ENCODE peak calls at places on chromosomes 16 and 17, in four cellular contexts. G, S, N and Z are unnamed samples.

GRCh38 chr16:72332926-72333325 is 161.0 kb upstream of the PMFBP1 start:
- DNase-seq in S (no peak), G (no peak), N (no peak), Z (no peak)

GRCh38 chr16:50665128-50665878 is 15.8 kb downstream of the SNX20 start:
- DNase-seq in S (peak; percentile 59), G (peak; percentile 66), N (peak; percentile 84), Z (peak; percentile 83)

GRCh38 chr17:38896373-38896954 is 26.6 kb downstream of the LASP1 start:
- DNase-seq in S (no peak), N (no peak), G (no peak), Z (no peak)

GRCh38 chr17:42276359-42276608 is at the start of gene STAT5B:
- DNase-seq in S (peak; percentile 76), N (peak; percentile 93), G (peak; percentile 70), Z (peak; percentile 84)

GRCh38 chr16:51164167-51164566 is 13.1 kb upstream of the SALL1 start:
- DNase-seq in N (no peak), S (no peak), G (no peak), Z (no peak)

GRCh38 chr16:63005356-63005755 is 969.1 kb upstream of the CDH8 start:
- DNase-seq in N (no peak), S (no peak), G (no peak), Z (no peak)

GRCh38 chr17:76659928-76660614 is 16.5 kb upstream of the ST6GALNAC1 start:
- DNase-seq in G (no peak), N (peak; percentile 30), S (no peak), Z (no peak)

GRCh38 chr16:25628766-25629165 is 63.0 kb upstream of the HS3ST4 start:
- DNase-seq in S (no peak), N (no peak), G (no peak), Z (no peak)

GRCh38 chr17:48457080-48457836 is 27.2 kb upstream of the SKAP1 start:
- DNase-seq in N (peak; percentile 69), S (peak; percentile 6), G (peak; percentile 68), Z (peak; percentile 77)

GRCh38 chr16:10989494-10989893 is 45.1 kb downstream of the CLEC16A start:
- DNase-seq in G (no peak), S (no peak), N (no peak), Z (no peak)

GRCh38 chr16:67645397-67646121 is 615 bp downstream of the CARMIL2 start:
- DNase-seq in N (peak; percentile 13), G (no peak), S (no peak), Z (no peak)

GRCh38 chr16:19210175-19210924 is 42.3 kb downstream of the SYT17 start:
- DNase-seq in S (peak; percentile 15), N (no peak), G (no peak), Z (no peak)

GRCh38 chr17:49132699-49133364 is at the start of gene B4GALNT2:
- DNase-seq in N (peak; percentile 57), G (no peak), S (no peak), Z (peak; percentile 58)

GRCh38 chr16:8945626-8946296 is 17.9 kb downstream of the USP7 start:
- DNase-seq in N (no peak), S (no peak), G (no peak), Z (no peak)

GRCh38 chr16:585351-585750 is 4.5 kb upstream of the RAB40C start:
- DNase-seq in N (peak; percentile 25), G (no peak), S (no peak), Z (no peak)

GRCh38 chr17:77735341-77736206 is 222.9 kb upstream of the TNRC6C start:
- DNase-seq in N (no peak), S (peak; percentile 64), G (no peak), Z (peak; percentile 81)

GRCh38 chr17:79992657-79993389 is 42.8 kb downstream of the TBC1D16 start:
- DNase-seq in G (no peak), N (peak; percentile 39), S (no peak), Z (no peak)

GRCh38 chr16:12553191-12553590 is 250.5 kb downstream of the CPPED1 start:
- DNase-seq in S (no peak), N (no peak), G (no peak), Z (no peak)

GRCh38 chr16:23557779-23558330 is 328 bp downstream of the UBFD1 start:
- DNase-seq in S (no peak), G (no peak), N (peak; percentile 7), Z (no peak)

GRCh38 chr17:65809366-65809765 is 247.9 kb upstream of the AXIN2 start:
- DNase-seq in G (no peak), N (no peak), S (no peak), Z (no peak)

GRCh38 chr17:8290043-8290442 is 1.6 kb downstream of the RANGRF start:
- DNase-seq in S (no peak), N (peak; percentile 61), G (no peak), Z (no peak)

GRCh38 chr17:2414665-2415064 is 13.8 kb upstream of the MNT start:
- DNase-seq in S (no peak), G (no peak), N (no peak), Z (no peak)

GRCh38 chr17:10683853-10684252 is 13.5 kb downstream of the SCO1 start:
- DNase-seq in S (no peak), N (peak; percentile 28), G (no peak), Z (no peak)

GRCh38 chr17:71986886-71987285 is 133.9 kb upstream of the SOX9 start:
- DNase-seq in S (no peak), G (no peak), N (no peak), Z (no peak)

GRCh38 chr17:35931794-35932419 is 1.3 kb upstream of the RDM1 start:
- DNase-seq in S (peak; percentile 15), G (no peak), N (no peak), Z (no peak)

GRCh38 chr17:41519501-41520224 is 973 bp upstream of the KRT15 start:
- DNase-seq in S (no peak), G (no peak), N (no peak), Z (no peak)

GRCh38 chr17:81396278-81396721 is 1.0 kb downstream of the BAHCC1 start:
- DNase-seq in G (no peak), S (no peak), N (no peak), Z (no peak)

GRCh38 chr17:72237223-72237622 is 116.4 kb downstream of the SOX9 start:
- DNase-seq in S (no peak), G (no peak), N (no peak), Z (no peak)

GRCh38 chr17:14737984-14738651 is 437.2 kb downstream of the HS3ST3B1 start:
- DNase-seq in N (peak; percentile 75), G (no peak), S (no peak), Z (peak; percentile 78)

GRCh38 chr16:87435399-87436224 is 43.5 kb downstream of the MAP1LC3B start:
- DNase-seq in S (no peak), G (no peak), N (peak; percentile 66), Z (no peak)

GRCh38 chr17:37430051-37430591 is 23.4 kb downstream of the TADA2A start:
- DNase-seq in N (no peak), G (no peak), S (no peak), Z (no peak)

GRCh38 chr17:50035421-50035879 is 20.5 kb upstream of the ITGA3 start:
- DNase-seq in G (no peak), N (peak; percentile 16), S (no peak), Z (no peak)

GRCh38 chr16:28575446-28576109 is 21.3 kb downstream of the SULT1A2 start:
- DNase-seq in N (no peak), S (no peak), G (no peak), Z (no peak)

GRCh38 chr17:8991514-8992285 is 26.2 kb upstream of the PIK3R5 start:
- DNase-seq in G (peak; percentile 41), N (peak; percentile 71), S (peak; percentile 41), Z (peak; percentile 58)